ENCODE peak calls at places on chromosomes 6 and 20, in eight cellular contexts. One of them, this sample, is unnamed.

GRCh38 chr20:15061955-15062354 is 724.5 kb upstream of the FLRT3 start:
- DNase-seq in endothelial cell of umbilical vein: no peak
- DNase-seq in H1: no peak
- DNase-seq in HepG2: peak
- DNase-seq in GM23338: peak
- DNase-seq in K562: no peak
- DNase-seq in HCT116: no peak
- DNase-seq in GM12878: no peak
- DNase-seq in this sample: no peak

GRCh38 chr6:29641430-29642213 is 8.6 kb upstream of the GABBR1 start:
- DNase-seq in endothelial cell of umbilical vein: no peak
- DNase-seq in H1: no peak
- DNase-seq in HepG2: no peak
- DNase-seq in GM23338: no peak
- DNase-seq in K562: peak
- DNase-seq in HCT116: no peak
- DNase-seq in GM12878: no peak
- DNase-seq in this sample: no peak

GRCh38 chr6:159982726-159983506 is 14.0 kb downstream of the IGF2R start:
- DNase-seq in endothelial cell of umbilical vein: peak
- DNase-seq in H1: no peak
- DNase-seq in HepG2: no peak
- DNase-seq in GM23338: no peak
- DNase-seq in K562: no peak
- DNase-seq in HCT116: no peak
- DNase-seq in GM12878: no peak
- DNase-seq in this sample: no peak

GRCh38 chr6:113756290-113756665 is 100.9 kb upstream of the MARCKS start:
- DNase-seq in endothelial cell of umbilical vein: no peak
- DNase-seq in H1: no peak
- DNase-seq in HepG2: no peak
- DNase-seq in GM23338: no peak
- DNase-seq in K562: no peak
- DNase-seq in HCT116: no peak
- DNase-seq in GM12878: no peak
- DNase-seq in this sample: no peak

GRCh38 chr20:10671221-10671849 is 2.5 kb downstream of the JAG1 start:
- DNase-seq in endothelial cell of umbilical vein: peak
- DNase-seq in H1: no peak
- DNase-seq in HepG2: peak
- DNase-seq in GM23338: peak
- DNase-seq in K562: peak
- DNase-seq in HCT116: no peak
- DNase-seq in GM12878: peak
- DNase-seq in this sample: no peak

GRCh38 chr20:63086421-63087235 is 79.9 kb upstream of the BHLHE23 start:
- DNase-seq in endothelial cell of umbilical vein: no peak
- DNase-seq in H1: no peak
- DNase-seq in HepG2: no peak
- DNase-seq in GM23338: no peak
- DNase-seq in K562: no peak
- DNase-seq in HCT116: no peak
- DNase-seq in GM12878: no peak
- DNase-seq in this sample: no peak

GRCh38 chr20:53920647-53921245 is 149.6 kb downstream of the BCAS1 start:
- DNase-seq in endothelial cell of umbilical vein: no peak
- DNase-seq in H1: no peak
- DNase-seq in HepG2: no peak
- DNase-seq in GM23338: no peak
- DNase-seq in K562: no peak
- DNase-seq in HCT116: no peak
- DNase-seq in GM12878: no peak
- DNase-seq in this sample: no peak

GRCh38 chr6:158002951-158003853 is 21.5 kb downstream of the SYNJ2 start:
- DNase-seq in endothelial cell of umbilical vein: peak
- DNase-seq in H1: no peak
- DNase-seq in HepG2: no peak
- DNase-seq in GM23338: no peak
- DNase-seq in K562: peak
- DNase-seq in HCT116: no peak
- DNase-seq in GM12878: no peak
- DNase-seq in this sample: no peak

GRCh38 chr6:21949211-21949801 is 347.5 kb downstream of the PRL start:
- DNase-seq in endothelial cell of umbilical vein: no peak
- DNase-seq in H1: no peak
- DNase-seq in HepG2: peak
- DNase-seq in GM23338: no peak
- DNase-seq in K562: no peak
- DNase-seq in HCT116: no peak
- DNase-seq in GM12878: no peak
- DNase-seq in this sample: no peak

GRCh38 chr20:45995213-45996097 is 13.3 kb upstream of the MMP9 start:
- DNase-seq in endothelial cell of umbilical vein: no peak
- DNase-seq in H1: no peak
- DNase-seq in HepG2: no peak
- DNase-seq in GM23338: peak
- DNase-seq in K562: no peak
- DNase-seq in HCT116: no peak
- DNase-seq in GM12878: no peak
- DNase-seq in this sample: peak

GRCh38 chr6:159729598-159729997 is 2.3 kb downstream of the WTAP start:
- DNase-seq in endothelial cell of umbilical vein: peak
- DNase-seq in H1: no peak
- DNase-seq in HepG2: no peak
- DNase-seq in GM23338: peak
- DNase-seq in K562: peak
- DNase-seq in HCT116: no peak
- DNase-seq in GM12878: peak
- DNase-seq in this sample: no peak

GRCh38 chr20:4684837-4685413 is 36.8 kb upstream of the PRND start:
- DNase-seq in endothelial cell of umbilical vein: no peak
- DNase-seq in H1: no peak
- DNase-seq in HepG2: peak
- DNase-seq in GM23338: no peak
- DNase-seq in K562: peak
- DNase-seq in HCT116: peak
- DNase-seq in GM12878: no peak
- DNase-seq in this sample: no peak

GRCh38 chr6:55040102-55040848 is 134.0 kb upstream of the HCRTR2 start:
- DNase-seq in endothelial cell of umbilical vein: no peak
- DNase-seq in H1: no peak
- DNase-seq in HepG2: no peak
- DNase-seq in GM23338: no peak
- DNase-seq in K562: no peak
- DNase-seq in HCT116: no peak
- DNase-seq in GM12878: no peak
- DNase-seq in this sample: no peak

GRCh38 chr6:72525821-72526550 is 95.9 kb upstream of the KCNQ5 start:
- DNase-seq in endothelial cell of umbilical vein: no peak
- DNase-seq in H1: no peak
- DNase-seq in HepG2: no peak
- DNase-seq in GM23338: no peak
- DNase-seq in K562: no peak
- DNase-seq in HCT116: no peak
- DNase-seq in GM12878: no peak
- DNase-seq in this sample: no peak

GRCh38 chr20:62254021-62254724 is 15.9 kb downstream of the OSBPL2 start:
- DNase-seq in endothelial cell of umbilical vein: no peak
- DNase-seq in H1: no peak
- DNase-seq in HepG2: no peak
- DNase-seq in GM23338: peak
- DNase-seq in K562: no peak
- DNase-seq in HCT116: no peak
- DNase-seq in GM12878: no peak
- DNase-seq in this sample: no peak

GRCh38 chr6:41177287-41177686 is 14.4 kb upstream of the TREM2 start:
- DNase-seq in endothelial cell of umbilical vein: no peak
- DNase-seq in H1: no peak
- DNase-seq in HepG2: no peak
- DNase-seq in GM23338: no peak
- DNase-seq in K562: no peak
- DNase-seq in HCT116: no peak
- DNase-seq in GM12878: no peak
- DNase-seq in this sample: no peak

GRCh38 chr6:78570044-78570443 is 297.3 kb upstream of the IRAK1BP1 start:
- DNase-seq in endothelial cell of umbilical vein: no peak
- DNase-seq in H1: peak
- DNase-seq in HepG2: no peak
- DNase-seq in GM23338: peak
- DNase-seq in K562: no peak
- DNase-seq in HCT116: no peak
- DNase-seq in GM12878: no peak
- DNase-seq in this sample: no peak

GRCh38 chr20:36827541-36828279 is 48.2 kb upstream of the TLDC2 start:
- DNase-seq in endothelial cell of umbilical vein: no peak
- DNase-seq in H1: no peak
- DNase-seq in HepG2: no peak
- DNase-seq in GM23338: no peak
- DNase-seq in K562: no peak
- DNase-seq in HCT116: no peak
- DNase-seq in GM12878: peak
- DNase-seq in this sample: no peak

GRCh38 chr6:146915671-146916127 is 288.5 kb upstream of the STXBP5 start:
- DNase-seq in endothelial cell of umbilical vein: peak
- DNase-seq in H1: no peak
- DNase-seq in HepG2: no peak
- DNase-seq in GM23338: no peak
- DNase-seq in K562: peak
- DNase-seq in HCT116: no peak
- DNase-seq in GM12878: no peak
- DNase-seq in this sample: no peak

GRCh38 chr20:5687884-5688283 is 62.3 kb upstream of the SHLD1 start:
- DNase-seq in endothelial cell of umbilical vein: no peak
- DNase-seq in H1: no peak
- DNase-seq in HepG2: no peak
- DNase-seq in GM23338: no peak
- DNase-seq in K562: no peak
- DNase-seq in HCT116: no peak
- DNase-seq in GM12878: no peak
- DNase-seq in this sample: no peak

GRCh38 chr20:5688431-5688972 is 61.7 kb upstream of the SHLD1 start:
- DNase-seq in endothelial cell of umbilical vein: no peak
- DNase-seq in H1: no peak
- DNase-seq in HepG2: no peak
- DNase-seq in GM23338: no peak
- DNase-seq in K562: no peak
- DNase-seq in HCT116: no peak
- DNase-seq in GM12878: no peak
- DNase-seq in this sample: no peak

GRCh38 chr20:5696011-5696559 is 54.1 kb upstream of the SHLD1 start:
- DNase-seq in endothelial cell of umbilical vein: no peak
- DNase-seq in H1: no peak
- DNase-seq in HepG2: peak
- DNase-seq in GM23338: no peak
- DNase-seq in K562: no peak
- DNase-seq in HCT116: no peak
- DNase-seq in GM12878: no peak
- DNase-seq in this sample: no peak

GRCh38 chr20:5689451-5689850 is 60.8 kb upstream of the SHLD1 start:
- DNase-seq in endothelial cell of umbilical vein: no peak
- DNase-seq in H1: no peak
- DNase-seq in HepG2: peak
- DNase-seq in GM23338: no peak
- DNase-seq in K562: no peak
- DNase-seq in HCT116: no peak
- DNase-seq in GM12878: no peak
- DNase-seq in this sample: no peak

GRCh38 chr20:5691918-5692618 is 58.1 kb upstream of the SHLD1 start:
- DNase-seq in endothelial cell of umbilical vein: no peak
- DNase-seq in H1: no peak
- DNase-seq in HepG2: peak
- DNase-seq in GM23338: no peak
- DNase-seq in K562: no peak
- DNase-seq in HCT116: no peak
- DNase-seq in GM12878: peak
- DNase-seq in this sample: no peak
- TF ChIP-seq EZH2 in endothelial cell of umbilical vein: no peak
- TF ChIP-seq EZH2 in H1: no peak
- TF ChIP-seq EZH2 in HepG2: no peak
- TF ChIP-seq EZH2 in GM23338: no peak
- TF ChIP-seq EZH2 in K562: no peak
- TF ChIP-seq EZH2 in HCT116: no peak
- TF ChIP-seq EZH2 in GM12878: no peak
- TF ChIP-seq EZH2 in this sample: no peak

DNA sequence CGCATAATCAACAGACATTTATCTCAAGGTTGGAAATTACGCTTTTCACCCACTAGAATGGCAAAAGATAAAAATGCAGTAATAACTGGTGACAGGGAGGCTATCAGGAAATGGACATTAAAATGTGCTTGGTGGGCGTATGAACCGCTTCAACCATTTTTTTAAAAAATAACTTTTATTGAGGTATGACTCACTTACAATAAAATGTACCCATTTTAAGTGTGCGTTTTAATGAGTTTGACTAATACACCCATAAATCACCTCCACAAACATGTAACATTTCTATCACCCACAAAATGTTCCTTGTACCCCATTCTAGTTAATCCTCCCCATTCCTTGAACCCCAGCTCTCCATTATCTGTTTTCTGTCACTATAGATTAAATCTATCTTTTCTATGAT is 96.8 kb downstream of the IYD start:
- DNase-seq in endothelial cell of umbilical vein: no peak
- DNase-seq in H1: no peak
- DNase-seq in HepG2: no peak
- DNase-seq in GM23338: no peak
- DNase-seq in K562: no peak
- DNase-seq in HCT116: no peak
- DNase-seq in GM12878: no peak
- DNase-seq in this sample: no peak
- TF ChIP-seq POLR2AphosphoS5 in endothelial cell of umbilical vein: no peak
- TF ChIP-seq POLR2AphosphoS5 in H1: no peak
- TF ChIP-seq POLR2AphosphoS5 in HepG2: no peak
- TF ChIP-seq POLR2AphosphoS5 in GM23338: no peak
- TF ChIP-seq POLR2AphosphoS5 in K562: no peak
- TF ChIP-seq POLR2AphosphoS5 in HCT116: no peak
- TF ChIP-seq POLR2AphosphoS5 in GM12878: no peak
- TF ChIP-seq POLR2AphosphoS5 in this sample: no peak

DNA sequence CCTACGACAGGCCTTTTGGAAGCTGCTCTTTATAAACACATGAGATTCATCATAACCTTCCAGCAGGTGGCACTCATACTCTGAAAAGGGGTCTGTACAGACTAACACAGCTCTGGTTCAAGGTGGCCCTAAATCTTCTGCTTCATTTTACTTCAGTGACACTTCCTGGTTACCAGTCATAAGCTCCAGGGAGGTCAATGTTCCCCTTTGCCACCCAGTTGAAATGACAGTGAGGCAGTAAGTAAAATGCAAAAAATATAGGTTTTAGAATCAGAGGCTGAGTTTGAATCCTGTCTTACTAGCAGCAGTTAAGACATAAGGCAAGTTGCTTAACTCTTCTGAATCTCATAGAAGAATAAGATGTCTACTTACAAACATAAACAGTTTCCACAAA is 132.8 kb downstream of the CDK19 start:
- DNase-seq in endothelial cell of umbilical vein: peak
- DNase-seq in H1: no peak
- DNase-seq in HepG2: peak
- DNase-seq in GM23338: peak
- DNase-seq in K562: peak
- DNase-seq in HCT116: peak
- DNase-seq in GM12878: peak
- DNase-seq in this sample: peak
- TF ChIP-seq EZH2 in endothelial cell of umbilical vein: no peak
- TF ChIP-seq EZH2 in H1: no peak
- TF ChIP-seq EZH2 in HepG2: no peak
- TF ChIP-seq EZH2 in GM23338: no peak
- TF ChIP-seq EZH2 in K562: no peak
- TF ChIP-seq EZH2 in HCT116: no peak
- TF ChIP-seq EZH2 in GM12878: no peak
- TF ChIP-seq EZH2 in this sample: no peak

GRCh38 chr6:136740050-136740974 is 52.0 kb downstream of the MAP3K5 start:
- DNase-seq in endothelial cell of umbilical vein: no peak
- DNase-seq in H1: no peak
- DNase-seq in HepG2: no peak
- DNase-seq in GM23338: no peak
- DNase-seq in K562: peak
- DNase-seq in HCT116: no peak
- DNase-seq in GM12878: no peak
- DNase-seq in this sample: no peak
- TF ChIP-seq POLR2AphosphoS5 in endothelial cell of umbilical vein: no peak
- TF ChIP-seq POLR2AphosphoS5 in H1: no peak
- TF ChIP-seq POLR2AphosphoS5 in HepG2: no peak
- TF ChIP-seq POLR2AphosphoS5 in GM23338: no peak
- TF ChIP-seq POLR2AphosphoS5 in K562: no peak
- TF ChIP-seq POLR2AphosphoS5 in HCT116: no peak
- TF ChIP-seq POLR2AphosphoS5 in GM12878: no peak
- TF ChIP-seq POLR2AphosphoS5 in this sample: no peak

This sample was measured in SK-N-MC.